ENCODE peak calls at places on chromosomes 3 and 15, in four cellular contexts. T, I, J and Q are unnamed samples.

GRCh38 chr3:186931487-186932280 is 1.4 kb downstream of the ST6GAL1 start:
- DNase-seq in J (peak), I (peak), T (peak), Q (peak)

GRCh38 chr15:93485922-93486327 is 396.9 kb upstream of the RGMA start:
- DNase-seq in T (no peak), J (no peak), I (no peak), Q (no peak)

GRCh38 chr3:111714305-111714704 is 119.2 kb upstream of the ZBED2 start:
- DNase-seq in J (no peak), T (peak), I (no peak), Q (no peak)

GRCh38 chr3:42535981-42536784 is 33.7 kb downstream of the VIPR1 start:
- DNase-seq in I (no peak), J (no peak), T (peak), Q (peak)

GRCh38 chr3:32366638-32367368 is 24.9 kb upstream of the CMTM7 start:
- DNase-seq in J (no peak), I (no peak), T (peak), Q (peak)

GRCh38 chr3:193813506-193813850 is 220.5 kb downstream of the OPA1 start:
- DNase-seq in T (no peak), J (no peak), I (no peak), Q (no peak)

GRCh38 chr3:128487813-128488635 is 5.0 kb downstream of the GATA2 start:
- DNase-seq in T (peak), I (no peak), J (peak), Q (peak)

GRCh38 chr15:66955871-66956585 is 109.4 kb upstream of the SMAD3 start:
- DNase-seq in T (peak), I (no peak), J (no peak), Q (no peak)

GRCh38 chr3:106610362-106610997 is 741.7 kb upstream of the CBLB start:
- DNase-seq in T (peak), I (no peak), J (no peak), Q (peak)

GRCh38 chr3:107198522-107199271 is 178.5 kb upstream of the CCDC54 start:
- DNase-seq in J (no peak), T (peak), I (no peak), Q (no peak)

GRCh38 chr15:58475573-58476524 is 44.1 kb downstream of the LIPC start:
- DNase-seq in T (peak), I (no peak), J (no peak), Q (peak)

GRCh38 chr3:31364711-31365110 is 168.0 kb upstream of the STT3B start:
- DNase-seq in I (no peak), J (no peak), T (peak), Q (no peak)

GRCh38 chr3:56324473-56324872 is 143.8 kb downstream of the ERC2 start:
- DNase-seq in I (no peak), J (no peak), T (no peak), Q (no peak)

GRCh38 chr15:31975446-31976229 is 54.7 kb upstream of the CHRNA7 start:
- DNase-seq in J (no peak), I (no peak), T (peak), Q (no peak)

GRCh38 chr3:184350618-184351017 is 10.8 kb downstream of the CLCN2 start:
- DNase-seq in T (no peak), I (no peak), J (no peak), Q (no peak)

GRCh38 chr3:38131621-38132369 is 5.1 kb downstream of the ACAA1 start:
- DNase-seq in T (peak), J (no peak), I (no peak), Q (no peak)

GRCh38 chr15:66151809-66152208 is 101.7 kb downstream of the MEGF11 start:
- DNase-seq in T (no peak), J (no peak), I (no peak), Q (no peak)

GRCh38 chr3:99246010-99246654 is 344.6 kb upstream of the DCBLD2 start:
- DNase-seq in J (no peak), I (no peak), T (peak), Q (no peak)

GRCh38 chr3:12553921-12554391 is 2.9 kb upstream of the MKRN2 start:
- DNase-seq in I (no peak), T (peak), J (peak), Q (peak)

GRCh38 chr3:16207031-16207430 is 32.6 kb downstream of the GALNT15 start:
- DNase-seq in I (no peak), T (no peak), J (no peak), Q (no peak)

GRCh38 chr3:197171481-197172067 is 126.8 kb downstream of the DLG1 start:
- DNase-seq in J (no peak), I (no peak), T (peak), Q (no peak)

GRCh38 chr3:69092030-69092513 is 7.3 kb downstream of the ARL6IP5 start:
- DNase-seq in J (no peak), I (no peak), T (no peak), Q (no peak)

GRCh38 chr15:65323071-65323511 is 18.6 kb downstream of the RNU5B-1 start:
- DNase-seq in J (no peak), I (no peak), T (peak), Q (peak)

GRCh38 chr15:70156781-70157261 is 59.1 kb upstream of the TLE3 start:
- DNase-seq in J (no peak), I (no peak), T (peak), Q (no peak)

GRCh38 chr15:29067949-29068348 is 182.2 kb downstream of the APBA2 start:
- DNase-seq in I (no peak), T (peak), J (no peak), Q (no peak)

GRCh38 chr3:23826382-23827061 is 20.8 kb downstream of the UBE2E1 start:
- DNase-seq in I (no peak), T (no peak), J (no peak), Q (no peak)